ENCODE peak calls at places on chromosomes 6 and 20, in four cellular contexts. B is DND-41, W is lower lobe of right lung, E is colonic mucosa. I is an unnamed sample.
A peak's percentile ranks its signal among the peaks of the same experiment; 100 is the strongest.

GRCh38 chr20:10067305-10067704 is 32.5 kb downstream of the ANKEF1 start:
- DNase-seq in W (no peak), B (no peak), E (no peak), I (no peak)

GRCh38 chr6:18053071-18053475 is 65.6 kb upstream of the KIF13A start:
- DNase-seq in W (peak; percentile 54), B (no peak), E (no peak), I (no peak)

GRCh38 chr6:165846123-165846966 is 183.3 kb upstream of the PDE10A start:
- DNase-seq in W (no peak), E (peak; percentile 86), B (no peak), I (no peak)

GRCh38 chr20:43899274-43899878 is 15.3 kb upstream of the TOX2 start:
- DNase-seq in E (no peak), W (no peak), B (no peak), I (no peak)

GRCh38 chr20:15339264-15339663 is 1001.9 kb upstream of the FLRT3 start:
- DNase-seq in B (no peak), W (no peak), E (no peak), I (no peak)

GRCh38 chr6:37060195-37060559 is 54.7 kb downstream of the FGD2 start:
- DNase-seq in B (no peak), E (no peak), W (no peak), I (no peak)

GRCh38 chr20:61891476-61891875 is 174.2 kb downstream of the TAF4 start:
- DNase-seq in B (no peak), E (no peak), W (no peak), I (no peak)

GRCh38 chr6:105067329-105067728 is 110.4 kb downstream of the LIN28B start:
- DNase-seq in B (no peak), W (no peak), E (no peak), I (no peak)

GRCh38 chr6:105943514-105943913 is 142.6 kb upstream of the PRDM1 start:
- DNase-seq in E (no peak), W (no peak), B (no peak), I (no peak)

GRCh38 chr20:35560105-35560511 is 18.2 kb downstream of the ERGIC3 start:
- DNase-seq in E (peak; percentile 72), B (no peak), W (no peak), I (no peak)

GRCh38 chr6:57072108-57072507 is 17.9 kb upstream of the ZNF451 start:
- DNase-seq in B (no peak), E (no peak), W (no peak), I (no peak)

GRCh38 chr6:129774697-129775447 is 64.9 kb upstream of the ARHGAP18 start:
- DNase-seq in B (peak; percentile 61), W (peak; percentile 57), E (peak; percentile 86), I (peak; percentile 61)

GRCh38 chr6:41471064-41471895 is 74.9 kb upstream of the FOXP4 start:
- DNase-seq in B (no peak), W (no peak), E (no peak), I (no peak)

GRCh38 chr6:156795825-156796224 is 18.6 kb downstream of the ARID1B start:
- DNase-seq in E (no peak), W (no peak), B (no peak), I (no peak)

GRCh38 chr6:33034554-33034953 is 25.2 kb upstream of the HLA-DOA start:
- DNase-seq in E (no peak), W (no peak), B (no peak), I (no peak)

GRCh38 chr6:53263915-53264314 is 84.8 kb downstream of the ELOVL5 start:
- DNase-seq in E (no peak), W (no peak), B (no peak), I (no peak)

GRCh38 chr6:143348531-143348930 is 102.0 kb downstream of the ADAT2 start:
- DNase-seq in E (no peak), W (no peak), B (no peak), I (no peak)

GRCh38 chr6:41442800-41443501 is 103.2 kb upstream of the FOXP4 start:
- DNase-seq in W (peak; percentile 58), B (no peak), E (peak; percentile 41), I (peak; percentile 76)

GRCh38 chr6:81876977-81877376 is 124.5 kb upstream of the TENT5A start:
- DNase-seq in B (no peak), E (no peak), W (no peak), I (no peak)

GRCh38 chr6:31203345-31203979 is 33.0 kb upstream of the POU5F1 start:
- DNase-seq in E (peak; percentile 66), B (peak; percentile 65), W (no peak), I (no peak)

DNA sequence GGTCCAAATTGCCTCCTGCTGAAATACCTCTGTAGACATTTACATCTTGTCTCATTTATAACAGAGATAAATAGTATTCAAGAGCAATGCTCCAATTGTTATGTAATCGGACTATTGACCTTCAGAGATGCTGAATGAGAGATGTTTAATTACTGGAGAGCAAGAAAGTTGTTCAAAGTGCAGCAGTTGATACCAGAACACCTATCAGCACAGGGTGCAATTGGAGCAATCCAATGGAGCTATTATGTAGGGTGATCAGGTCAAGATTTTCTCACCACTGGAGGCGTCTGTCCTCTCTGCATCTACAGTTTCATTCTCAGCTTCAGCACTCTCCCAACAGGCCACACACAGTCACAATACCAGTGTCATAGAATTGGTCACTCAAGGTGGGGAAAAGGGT is 19.5 kb upstream of the TMX4 start:
- DNase-seq in E (no peak), W (no peak), B (no peak), I (no peak)
- TF ChIP-seq CTCF in E (no peak), W (no peak), B (no peak), I (no peak)

DNA sequence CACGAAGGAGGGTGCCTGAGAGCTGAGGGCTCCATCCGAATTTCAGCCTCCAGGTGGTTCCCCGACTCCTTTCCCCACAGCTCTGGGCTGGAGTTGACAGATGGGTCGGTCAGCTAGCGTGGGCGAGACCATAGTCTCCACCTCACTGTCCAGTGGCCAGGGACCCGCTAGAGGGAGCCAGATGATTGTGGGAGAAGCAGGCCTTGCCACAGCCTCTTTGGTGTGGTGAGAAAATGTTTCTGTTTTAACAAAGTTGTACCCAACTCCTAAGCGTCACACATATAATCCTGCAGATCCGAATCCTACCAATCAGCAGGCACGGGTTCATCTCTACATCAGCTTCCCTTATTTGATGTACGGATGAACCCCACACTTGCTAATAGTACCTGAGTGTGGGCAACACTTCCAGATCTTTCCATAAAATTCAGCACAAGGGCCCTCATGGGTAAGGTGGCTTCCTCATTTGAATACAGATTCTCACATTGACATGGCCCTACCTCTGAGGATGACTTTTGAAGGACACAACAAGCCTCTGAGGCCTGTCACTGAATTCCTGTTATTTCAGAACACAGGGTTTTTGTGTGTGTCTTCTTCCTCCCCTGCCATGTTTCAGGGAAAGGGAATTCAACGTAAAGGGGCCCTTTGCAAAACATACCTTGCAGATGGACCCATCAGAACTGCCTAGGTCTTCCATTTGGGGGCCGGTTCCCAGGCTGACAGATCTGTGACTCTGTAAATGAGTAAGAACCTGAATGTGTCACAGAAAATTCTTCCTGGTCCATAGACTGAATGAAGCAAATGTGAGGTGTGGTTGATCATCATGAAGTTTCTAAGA is 103.2 kb upstream of the DUSP22 start:
- DNase-seq in B (peak; percentile 46), W (peak; percentile 91), E (peak; percentile 79), I (peak; percentile 83)
- TF ChIP-seq CTCF in B (peak; percentile 80), W (peak; percentile 95), E (peak; percentile 67), I (peak; percentile 92)

DNA sequence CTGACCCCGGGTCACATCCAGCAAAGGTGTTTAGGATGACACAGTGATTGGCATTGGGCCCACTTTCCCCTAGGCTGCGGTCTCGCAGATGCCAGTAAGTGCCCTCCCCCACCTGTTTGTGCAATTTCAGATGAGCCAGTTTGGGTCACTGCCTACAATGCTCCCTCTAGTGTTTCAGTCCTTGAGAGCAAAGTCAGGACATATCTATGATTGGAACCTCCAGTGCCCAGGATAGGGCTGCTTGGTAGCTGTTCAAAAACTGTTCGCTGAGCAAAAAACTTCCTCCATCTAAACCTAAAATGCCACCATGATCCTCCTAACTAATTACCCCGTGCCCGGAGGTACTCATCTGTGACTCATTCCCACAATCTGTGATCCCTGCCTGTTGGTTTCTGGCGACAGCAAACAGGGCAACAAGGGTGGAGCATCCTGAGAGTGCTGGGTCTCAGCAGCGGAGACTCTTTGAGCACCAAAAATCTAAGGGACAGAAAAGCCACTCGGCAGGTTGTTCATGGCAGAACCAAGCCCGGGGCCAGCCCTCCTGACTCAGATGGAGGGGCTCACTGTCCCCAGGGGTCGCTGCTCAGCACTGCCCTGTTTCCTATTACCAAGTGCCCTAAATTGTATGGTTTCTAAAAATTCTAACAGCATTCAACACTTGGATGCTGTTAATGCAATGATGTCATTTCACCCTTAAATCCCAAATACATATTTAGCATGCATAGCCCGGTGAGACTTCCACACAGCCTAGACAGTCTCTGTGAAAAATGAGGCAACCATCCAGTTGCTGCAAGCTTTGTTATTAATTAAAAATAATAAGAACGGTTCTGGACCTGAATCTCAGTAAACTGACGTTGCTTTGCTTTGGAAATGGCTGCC is 5.0 kb downstream of the VSX1 start:
- DNase-seq in W (no peak), E (no peak), B (peak; percentile 37), I (peak; percentile 7)
- TF ChIP-seq CTCF in W (no peak), E (no peak), B (peak; percentile 51), I (peak; percentile 10)

DNA sequence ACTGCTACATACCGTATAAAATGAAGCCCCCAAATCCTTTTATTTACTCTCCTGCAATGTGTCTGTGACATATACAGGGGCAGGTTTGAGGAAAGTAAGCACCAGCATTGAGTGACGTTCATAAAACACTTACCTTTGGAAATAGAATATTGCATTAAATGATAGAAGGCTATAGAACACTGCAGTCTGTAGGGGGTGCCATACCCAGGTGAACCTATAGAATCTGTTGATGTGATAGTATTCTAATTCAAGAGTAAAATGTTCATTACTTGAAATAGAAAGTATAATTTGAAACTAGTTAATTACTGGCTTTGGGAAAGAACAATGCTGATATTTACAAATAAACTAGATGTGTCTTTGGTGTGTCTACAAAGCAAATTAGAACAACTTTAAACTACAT is 47.0 kb upstream of the PRL start:
- DNase-seq in W (no peak), E (no peak), B (no peak), I (no peak)
- TF ChIP-seq CTCF in W (no peak), E (no peak), B (peak; percentile 37), I (peak; percentile 29)

DNA sequence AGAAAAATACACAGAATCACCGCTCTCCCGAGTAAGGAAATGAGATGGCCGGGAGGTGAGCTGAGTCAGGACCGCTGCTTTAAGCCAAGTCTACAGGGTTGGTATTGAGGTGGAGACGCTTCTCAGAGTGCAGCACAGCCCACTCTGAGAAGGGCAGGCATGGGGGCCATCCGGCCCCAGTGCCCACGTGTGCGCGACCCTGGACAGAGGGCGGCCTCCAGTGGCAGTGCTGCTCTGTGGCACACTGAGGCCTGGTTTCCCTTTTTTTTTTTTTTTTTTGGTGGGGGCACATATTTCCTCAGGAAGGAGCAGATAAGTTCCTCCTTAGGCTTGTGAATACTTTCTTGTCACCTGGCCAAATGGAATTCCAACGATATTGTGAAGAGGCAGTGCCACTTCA is 88.8 kb downstream of the FOXC1 start:
- DNase-seq in B (no peak), E (no peak), W (no peak), I (no peak)
- TF ChIP-seq CTCF in B (no peak), E (no peak), W (no peak), I (no peak)

I was measured in progenitor cell of endocrine pancreas.